ENCODE peak calls at places on chromosomes 5 and 9, in five cellular contexts. A is IMR-90, K is K562, U is ovary, W is thyroid gland. Q is an unnamed sample.

GRCh38 chr9:35651964-35652828 is 1.5 kb upstream of the SIT1 start:
- DNase-seq in A (peak), K (no peak), U (no peak), W (no peak), Q (peak)

GRCh38 chr9:20623748-20624124 is 1.4 kb upstream of the MLLT3 start:
- DNase-seq in A (peak), K (no peak), U (no peak), W (no peak), Q (no peak)

GRCh38 chr9:89112243-89112642 is 66.4 kb downstream of the SHC3 start:
- DNase-seq in A (no peak), K (no peak), U (no peak), W (no peak), Q (no peak)

GRCh38 chr5:150106669-150107068 is 20.3 kb upstream of the CSF1R start:
- DNase-seq in A (no peak), K (peak), U (no peak), W (no peak), Q (no peak)

GRCh38 chr9:112174965-112175795 is at the start of gene SUSD1:
- DNase-seq in A (no peak), K (peak), U (peak), W (peak), Q (peak)

GRCh38 chr5:171422495-171422894 is 3.0 kb downstream of the FGF18 start:
- DNase-seq in A (no peak), K (no peak), U (no peak), W (no peak), Q (no peak)

GRCh38 chr5:156475831-156476551 is 149.0 kb downstream of the SGCD start:
- DNase-seq in A (peak), K (no peak), U (peak), W (peak), Q (no peak)

GRCh38 chr9:90801507-90802289 is at the start of gene SYK:
- DNase-seq in A (no peak), K (peak), U (no peak), W (peak), Q (peak)

GRCh38 chr5:157290156-157290980 is 24.4 kb downstream of the CYFIP2 start:
- DNase-seq in A (peak), K (no peak), U (no peak), W (peak), Q (no peak)

GRCh38 chr5:42360061-42360460 is 63.2 kb upstream of the GHR start:
- DNase-seq in A (peak), K (no peak), U (no peak), W (no peak), Q (no peak)

GRCh38 chr5:118545050-118545449 is 443.3 kb downstream of the DTWD2 start:
- DNase-seq in A (no peak), K (no peak), U (no peak), W (no peak), Q (no peak)

GRCh38 chr5:138945421-138946240 is 70.5 kb upstream of the LRRTM2 start:
- DNase-seq in A (no peak), K (no peak), U (no peak), W (no peak), Q (no peak)

GRCh38 chr9:106697799-106698591 is 165.0 kb upstream of the ZNF462 start:
- DNase-seq in A (peak), K (no peak), U (peak), W (peak), Q (no peak)

GRCh38 chr9:81682797-81683196 is 6.5 kb downstream of the TLE1 start:
- DNase-seq in A (no peak), K (no peak), U (no peak), W (no peak), Q (no peak)

GRCh38 chr9:73079326-73079725 is 72.3 kb upstream of the ANXA1 start:
- DNase-seq in A (no peak), K (no peak), U (no peak), W (no peak), Q (no peak)

GRCh38 chr9:33913541-33913940 is 96.6 kb downstream of the UBE2R2 start:
- DNase-seq in A (no peak), K (no peak), U (no peak), W (no peak), Q (no peak)

GRCh38 chr5:167363065-167363464 is 928.4 kb upstream of the WWC1 start:
- DNase-seq in A (no peak), K (no peak), U (no peak), W (no peak), Q (no peak)

GRCh38 chr5:54702470-54702869 is 184.9 kb downstream of the SNX18 start:
- DNase-seq in A (peak), K (no peak), U (no peak), W (no peak), Q (no peak)

DNA sequence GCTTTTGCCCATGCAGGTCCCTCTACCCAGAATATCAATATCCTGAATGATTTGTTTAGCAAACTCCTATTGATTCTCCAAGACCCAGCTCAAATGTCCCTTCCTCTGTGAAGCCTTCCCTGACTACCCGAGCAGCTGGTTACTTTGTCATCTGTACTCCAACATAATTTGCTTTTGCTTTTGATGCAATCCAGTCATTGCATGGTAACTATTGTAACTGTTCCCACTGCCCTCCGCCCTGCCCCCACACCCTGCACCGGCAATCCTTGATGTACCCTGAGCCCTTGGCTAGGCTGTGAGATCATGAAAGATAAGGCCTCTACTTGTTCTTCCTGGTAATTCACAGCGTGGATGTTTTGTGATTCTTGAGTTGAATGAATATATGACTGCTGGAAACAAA is 119.9 kb upstream of the BOD1 start:
- DNase-seq in A (no peak), K (no peak), U (no peak), W (no peak), Q (peak)
- TF ChIP-seq POLR2A in A (no peak), K (no peak), U (no peak), W (no peak), Q (no peak)

GRCh38 chr5:141094481-141095262 is at the start of gene PCDHB2:
- DNase-seq in A (peak), K (peak), U (peak), W (peak), Q (peak)
- TF ChIP-seq POLR2A in A (no peak), K (no peak), U (no peak), W (no peak), Q (no peak)

GRCh38 chr5:147509710-147510651 is at the start of gene DPYSL3:
- DNase-seq in A (peak), K (no peak), U (peak), W (peak), Q (peak)
- TF ChIP-seq POLR2A in A (peak), K (no peak), U (peak), W (peak), Q (no peak)

GRCh38 chr5:66856041-66856805 is 260.0 kb downstream of the MAST4 start:
- DNase-seq in A (no peak), K (no peak), U (no peak), W (no peak), Q (no peak)
- TF ChIP-seq POLR2A in A (no peak), K (no peak), U (no peak), W (no peak), Q (no peak)

GRCh38 chr5:34488984-34489383 is 167.1 kb upstream of the RAI14 start:
- DNase-seq in A (no peak), K (peak), U (no peak), W (no peak), Q (no peak)

GRCh38 chr5:34486808-34487201 is 169.3 kb upstream of the RAI14 start:
- DNase-seq in A (no peak), K (no peak), U (no peak), W (no peak), Q (no peak)

GRCh38 chr5:34486160-34486765 is 169.9 kb upstream of the RAI14 start:
- DNase-seq in A (peak), K (peak), U (peak), W (peak), Q (peak)

GRCh38 chr5:34487956-34488355 is 168.2 kb upstream of the RAI14 start:
- DNase-seq in A (no peak), K (no peak), U (no peak), W (no peak), Q (no peak)

DNA sequence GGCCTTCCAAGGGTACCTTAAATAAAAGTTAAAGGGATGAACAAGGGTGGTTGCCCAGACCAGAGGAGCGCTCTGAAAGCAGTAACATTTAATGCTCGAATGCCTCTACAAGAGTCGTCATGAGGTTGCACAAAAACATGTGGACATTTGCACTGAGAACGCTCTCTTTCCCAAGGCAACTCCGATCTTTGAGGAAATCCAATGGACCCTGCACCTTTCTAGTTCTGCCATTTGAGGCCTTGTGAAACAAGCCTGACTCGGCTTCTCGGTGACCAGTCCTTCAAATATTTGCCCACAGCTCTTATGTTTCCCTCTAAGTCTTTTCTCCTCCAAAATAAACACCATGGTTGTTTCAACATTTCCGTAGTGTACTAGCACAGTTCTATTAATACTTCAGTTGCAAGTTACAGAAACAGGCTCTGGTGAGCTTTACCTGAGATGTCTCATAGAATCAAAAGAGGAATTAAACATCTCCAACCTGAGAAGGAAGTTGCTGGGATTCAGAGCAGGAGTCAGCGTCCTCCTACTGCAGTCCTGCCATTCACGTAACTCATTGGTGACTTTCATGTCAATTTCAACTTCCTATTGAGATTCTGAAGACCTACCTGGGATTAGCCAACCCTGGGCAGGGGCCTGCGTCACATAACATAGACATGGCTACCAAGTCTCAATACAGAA is 168.8 kb upstream of the RAI14 start:
- DNase-seq in A (peak), K (no peak), U (no peak), W (peak), Q (no peak)
- TF ChIP-seq POLR2A in A (no peak), K (no peak), U (no peak), W (no peak), Q (no peak)